ENCODE peak calls at places on chromosomes 1 and 21, in four cellular contexts. Y is left lung, V is progenitor cell of endocrine pancreas, T is neural crest cell. H is an unnamed sample.

GRCh38 chr1:67339623-67340343 is 32.1 kb downstream of the IL12RB2 start:
- DNase-seq in T (no peak), Y (no peak), V (no peak), H (no peak)

GRCh38 chr1:15423355-15424077 is 13.8 kb downstream of the EFHD2 start:
- DNase-seq in Y (no peak), T (no peak), V (no peak), H (no peak)

GRCh38 chr1:56120021-56120420 is 459.3 kb downstream of the PLPP3 start:
- DNase-seq in T (no peak), Y (no peak), V (no peak), H (no peak)

GRCh38 chr1:48025076-48025475 is 27.9 kb upstream of the TRABD2B start:
- DNase-seq in Y (no peak), V (no peak), T (no peak), H (no peak)

GRCh38 chr1:63611231-63611630 is 18.0 kb downstream of the PGM1 start:
- DNase-seq in T (no peak), V (no peak), Y (no peak), H (no peak)

GRCh38 chr1:245016700-245017099 is 138.1 kb upstream of the KIF26B start:
- DNase-seq in T (no peak), V (no peak), Y (no peak), H (no peak)

GRCh38 chr1:202361701-202362100 is 13.2 kb downstream of the PPP1R12B start:
- DNase-seq in V (no peak), T (no peak), Y (no peak), H (no peak)

GRCh38 chr1:89974211-89974610 is 20.7 kb upstream of the ZNF326 start:
- DNase-seq in Y (no peak), V (no peak), T (no peak), H (no peak)

GRCh38 chr1:206753141-206753540 is 17.4 kb upstream of the IL19 start:
- DNase-seq in Y (no peak), V (no peak), T (no peak), H (no peak)

GRCh38 chr1:24903560-24903954 is 26.5 kb downstream of the RUNX3 start:
- DNase-seq in V (no peak), Y (peak; percentile 23), T (no peak), H (no peak)

GRCh38 chr1:89810880-89811279 is 10.0 kb upstream of the LRRC8D start:
- DNase-seq in T (no peak), Y (no peak), V (no peak), H (no peak)

GRCh38 chr1:117810553-117810952 is 118.9 kb downstream of the GDAP2 start:
- DNase-seq in V (no peak), T (no peak), Y (no peak), H (no peak)
- TF ChIP-seq CTCF in V (no peak), T (no peak), Y (no peak), H (no peak)

GRCh38 chr1:242224426-242224825 is 225.5 kb upstream of the MAP1LC3C start:
- DNase-seq in V (no peak), T (no peak), Y (no peak), H (no peak)

GRCh38 chr1:242219298-242219901 is 220.5 kb upstream of the MAP1LC3C start:
- DNase-seq in T (no peak), V (no peak), Y (no peak), H (no peak)

GRCh38 chr1:242216368-242216767 is 217.5 kb upstream of the MAP1LC3C start:
- DNase-seq in T (no peak), V (no peak), Y (no peak), H (no peak)

DNA sequence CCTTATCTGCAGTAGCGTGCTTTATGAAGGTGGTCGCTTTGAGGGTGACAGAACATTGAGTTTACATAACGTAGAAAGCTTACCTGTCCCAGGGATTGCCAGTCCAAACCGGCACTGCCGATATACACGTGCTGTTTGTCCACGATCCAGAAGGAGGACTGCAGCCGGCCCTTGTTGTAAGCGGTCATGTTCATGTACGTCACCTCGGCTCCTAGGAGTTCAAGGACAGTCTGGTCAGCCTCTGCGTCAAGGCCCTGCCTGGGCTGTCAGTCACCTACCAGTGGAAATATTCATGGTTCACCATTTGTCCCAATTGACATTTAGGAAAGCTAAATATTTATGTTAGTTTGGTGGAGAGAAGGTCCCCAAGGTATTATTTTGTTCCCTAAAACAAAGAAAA is 221.0 kb upstream of the MAP1LC3C start:
- DNase-seq in Y (no peak), T (no peak), V (no peak), H (no peak)
- TF ChIP-seq CTCF in Y (no peak), T (no peak), V (no peak), H (no peak)

GRCh38 chr1:239817801-239818200 is 273.9 kb upstream of the FMN2 start:
- DNase-seq in V (no peak), Y (no peak), T (no peak), H (no peak)

GRCh38 chr1:239816090-239816812 is 275.4 kb upstream of the FMN2 start:
- DNase-seq in T (no peak), V (no peak), Y (peak; percentile 64), H (peak; percentile 23)

GRCh38 chr1:239815074-239815473 is 276.6 kb upstream of the FMN2 start:
- DNase-seq in V (no peak), T (no peak), Y (no peak), H (no peak)

GRCh38 chr1:239819756-239820155 is 271.9 kb upstream of the FMN2 start:
- DNase-seq in T (no peak), Y (no peak), V (no peak), H (no peak)

GRCh38 chr1:239819075-239819474 is 272.6 kb upstream of the FMN2 start:
- DNase-seq in T (no peak), V (no peak), Y (no peak), H (no peak)
- TF ChIP-seq CTCF in T (peak; percentile 28), V (peak; percentile 17), Y (no peak), H (no peak)

DNA sequence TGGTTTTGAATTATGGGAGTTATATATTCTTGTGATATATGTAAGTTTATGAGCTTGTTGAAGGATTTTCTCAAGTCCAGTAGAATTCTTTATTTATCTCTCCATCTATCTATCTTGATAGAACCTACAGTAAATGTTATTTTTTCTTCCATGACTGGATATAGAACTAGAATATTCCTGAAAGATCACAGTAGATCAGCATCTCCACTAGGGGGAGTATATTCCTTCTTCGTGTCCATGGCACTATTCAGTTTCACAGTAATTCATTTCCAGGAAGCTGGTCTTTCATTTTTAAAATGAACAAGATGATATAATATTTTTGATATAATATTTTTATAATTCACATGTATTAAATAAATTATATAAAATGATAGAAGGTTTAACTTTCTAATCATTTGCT is 18.8 kb downstream of the TMPRSS15 start:
- DNase-seq in V (no peak), Y (no peak), T (no peak), H (no peak)
- TF ChIP-seq CTCF in V (peak; percentile 70), Y (peak; percentile 62), T (peak; percentile 77), H (peak; percentile 66)

DNA sequence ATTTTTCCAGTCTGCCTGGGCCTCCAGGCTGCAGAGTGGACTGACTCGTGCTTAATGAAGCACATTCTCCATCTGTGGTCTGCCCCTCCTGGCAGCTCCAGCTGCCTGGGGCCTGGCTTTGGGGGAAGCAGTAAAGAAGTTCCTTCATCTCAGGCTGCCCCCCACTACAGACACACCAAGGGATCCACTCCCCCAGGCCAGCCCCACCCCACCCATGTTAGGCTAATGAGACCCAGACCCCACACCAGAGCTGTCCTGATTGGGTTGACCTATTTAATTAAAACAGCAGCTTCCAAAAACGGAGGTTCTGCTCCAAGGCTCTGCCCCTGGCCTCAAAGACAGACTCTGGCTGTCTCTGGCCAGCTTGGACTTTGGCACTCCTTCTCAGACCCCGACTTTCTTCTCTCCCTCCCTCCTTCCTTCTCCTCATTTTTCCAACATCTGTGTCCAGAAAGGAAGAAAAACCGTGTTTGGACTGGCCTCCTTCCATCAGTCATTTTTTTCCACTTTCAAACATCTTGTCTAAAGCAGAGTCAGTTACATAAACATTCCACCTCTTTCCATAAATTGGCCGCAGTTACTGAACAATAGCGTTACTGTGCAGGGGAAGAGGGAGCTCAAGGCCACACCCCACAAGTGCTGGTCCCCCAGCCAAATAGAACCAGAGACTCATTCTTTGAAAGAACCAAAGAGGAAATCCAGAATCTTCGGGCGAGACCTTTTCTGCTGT is 29.7 kb downstream of the SERTAD4 start:
- DNase-seq in Y (no peak), T (no peak), V (no peak), H (no peak)
- TF ChIP-seq CTCF in Y (no peak), T (no peak), V (no peak), H (no peak)

DNA sequence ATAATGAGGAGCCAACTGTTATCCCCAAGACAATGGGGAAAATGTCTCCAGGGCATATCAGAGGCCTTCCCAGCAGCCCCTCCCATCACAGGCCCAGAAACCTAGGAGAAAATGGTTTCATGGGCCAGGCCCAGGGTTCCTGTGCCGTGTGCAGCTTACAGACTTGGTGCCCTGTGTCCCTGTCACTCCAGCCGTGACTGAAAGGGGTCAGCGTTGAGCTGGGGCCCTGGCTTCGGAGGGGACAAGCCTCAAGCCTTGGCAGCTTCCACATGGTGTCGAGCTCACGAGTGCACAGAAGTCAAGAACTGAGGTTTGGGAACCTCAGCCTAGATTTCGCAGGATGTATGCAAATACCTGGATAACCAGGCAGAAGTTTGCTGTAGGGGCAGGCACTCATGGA is 18.1 kb downstream of the SIPA1L2 start:
- DNase-seq in V (no peak), T (no peak), Y (no peak), H (no peak)
- TF ChIP-seq CTCF in V (peak; percentile 20), T (no peak), Y (no peak), H (no peak)